ENCODE peak calls at places on chromosomes 11 and 22, in four cellular contexts. A, I, F and T are unnamed samples.

GRCh38 chr11:119206512-119207299 is 567 bp downstream of the CBL start:
- DNase-seq in F (no peak), I (peak; percentile 83), A (peak; percentile 57), T (no peak)

GRCh38 chr22:31728857-31729256 is 21.1 kb downstream of the PRR14L start:
- DNase-seq in F (no peak), A (no peak), I (no peak), T (no peak)

GRCh38 chr11:106031936-106032335 is 9.9 kb upstream of the MSANTD4 start:
- DNase-seq in I (no peak), A (no peak), F (no peak), T (no peak)

GRCh38 chr11:8707541-8708270 is 25.1 kb downstream of the RPL27A start:
- DNase-seq in A (no peak), I (no peak), F (no peak), T (no peak)

GRCh38 chr11:93967944-93968343 is 53.2 kb upstream of the HEPHL1 start:
- DNase-seq in A (no peak), I (no peak), F (no peak), T (no peak)

GRCh38 chr11:42175203-42175602 is 715.8 kb upstream of the LRRC4C start:
- DNase-seq in I (no peak), F (no peak), A (no peak), T (no peak)

GRCh38 chr11:131889146-131889577 is 518.7 kb downstream of the NTM start:
- DNase-seq in F (peak; percentile 66), A (no peak), I (no peak), T (no peak)

GRCh38 chr22:37098976-37099577 is 10.4 kb downstream of the TMPRSS6 start:
- DNase-seq in A (no peak), I (no peak), F (no peak), T (no peak)

GRCh38 chr11:86291466-86292262 is 10.4 kb upstream of the HIKESHI start:
- DNase-seq in I (peak; percentile 60), A (no peak), F (peak; percentile 27), T (peak; percentile 16)

GRCh38 chr11:78753297-78753696 is 178.6 kb upstream of the NARS2 start:
- DNase-seq in F (no peak), A (no peak), I (no peak), T (no peak)

GRCh38 chr22:32820131-32820882 is 18.8 kb downstream of the TIMP3 start:
- DNase-seq in I (no peak), F (no peak), A (no peak), T (no peak)

GRCh38 chr11:66964495-66964894 is 6.3 kb upstream of the PC start:
- DNase-seq in I (no peak), F (no peak), A (no peak), T (no peak)

GRCh38 chr11:31887180-31887579 is 76.1 kb upstream of the PAX6 start:
- DNase-seq in I (peak; percentile 49), F (no peak), A (no peak), T (no peak)

GRCh38 chr11:115056514-115056913 is 378.2 kb downstream of the NXPE2 start:
- DNase-seq in F (no peak), I (no peak), A (no peak), T (no peak)

GRCh38 chr22:49568751-49569285 is 258.9 kb downstream of the BRD1 start:
- DNase-seq in F (no peak), I (no peak), A (no peak), T (no peak)

GRCh38 chr11:32888805-32889204 is 3.8 kb upstream of the QSER1 start:
- DNase-seq in I (no peak), F (no peak), A (no peak), T (no peak)

GRCh38 chr22:22754961-22755777 is 110.8 kb downstream of the GGTLC2 start:
- DNase-seq in A (no peak), I (no peak), F (no peak), T (no peak)

GRCh38 chr11:16895306-16895705 is 118.9 kb downstream of the PLEKHA7 start:
- DNase-seq in F (no peak), I (no peak), A (no peak), T (no peak)

GRCh38 chr11:67304511-67305113 is 1.3 kb downstream of the SSH3 start:
- DNase-seq in I (no peak), F (no peak), A (no peak), T (no peak)

GRCh38 chr22:41512421-41513194 is 31.7 kb downstream of the POLR3H start:
- DNase-seq in F (no peak), A (no peak), I (peak; percentile 85), T (no peak)

GRCh38 chr11:100546714-100547113 is 140.4 kb upstream of the ARHGAP42 start:
- DNase-seq in I (no peak), F (no peak), A (no peak), T (no peak)

GRCh38 chr11:112745958-112746357 is 215.3 kb upstream of the NCAM1 start:
- DNase-seq in A (no peak), I (no peak), F (no peak), T (no peak)

GRCh38 chr11:130439160-130439519 is 9.3 kb upstream of the ADAMTS15 start:
- DNase-seq in A (no peak), I (no peak), F (no peak), T (no peak)

GRCh38 chr11:33543823-33544222 is 156.8 kb downstream of the C11orf91 start:
- DNase-seq in I (no peak), A (no peak), F (no peak), T (no peak)

GRCh38 chr22:33886696-33887095 is 33.6 kb downstream of the LARGE1 start:
- DNase-seq in F (no peak), A (no peak), I (no peak), T (no peak)

GRCh38 chr11:111308140-111308539 is 9.8 kb downstream of the POU2AF3 start:
- DNase-seq in F (no peak), I (no peak), A (no peak), T (no peak)
- TF ChIP-seq SPI1 in F (no peak), I (no peak), A (no peak), T (no peak)

DNA sequence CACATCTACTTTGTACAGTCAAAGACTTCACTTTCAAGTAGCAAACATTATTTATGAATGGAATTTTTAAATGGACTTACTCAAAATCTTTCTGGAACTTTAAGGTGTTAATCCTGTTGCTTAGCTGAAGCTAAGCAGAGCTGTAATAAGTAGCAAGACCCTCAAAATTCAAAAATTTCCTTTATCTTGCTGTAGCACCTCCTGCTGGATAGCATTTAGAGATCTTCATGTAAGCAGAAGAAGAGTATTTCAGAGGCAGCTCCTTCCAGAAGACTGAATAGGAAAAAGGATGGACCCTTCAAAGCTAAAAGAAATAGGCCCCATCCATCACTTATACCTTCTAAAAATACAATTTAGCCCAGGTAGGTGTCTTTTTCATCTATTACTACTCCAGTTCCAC is 3.4 kb downstream of the PHF21A start:
- DNase-seq in A (no peak), I (no peak), F (no peak), T (no peak)
- TF ChIP-seq SPI1 in A (no peak), I (no peak), F (no peak), T (no peak)

GRCh38 chr11:126284829-126285228 is 1.9 kb downstream of the TIRAP start:
- DNase-seq in A (no peak), F (peak; percentile 94), I (no peak), T (peak; percentile 37)

GRCh38 chr11:126282361-126282741 is 542 bp upstream of the TIRAP start:
- DNase-seq in I (peak; percentile 36), A (no peak), F (no peak), T (no peak)

GRCh38 chr11:126281245-126281644 is 1.6 kb upstream of the TIRAP start:
- DNase-seq in A (no peak), F (no peak), I (no peak), T (no peak)

GRCh38 chr11:126281666-126282175 is 1.2 kb upstream of the TIRAP start:
- DNase-seq in I (no peak), F (no peak), A (no peak), T (no peak)

DNA sequence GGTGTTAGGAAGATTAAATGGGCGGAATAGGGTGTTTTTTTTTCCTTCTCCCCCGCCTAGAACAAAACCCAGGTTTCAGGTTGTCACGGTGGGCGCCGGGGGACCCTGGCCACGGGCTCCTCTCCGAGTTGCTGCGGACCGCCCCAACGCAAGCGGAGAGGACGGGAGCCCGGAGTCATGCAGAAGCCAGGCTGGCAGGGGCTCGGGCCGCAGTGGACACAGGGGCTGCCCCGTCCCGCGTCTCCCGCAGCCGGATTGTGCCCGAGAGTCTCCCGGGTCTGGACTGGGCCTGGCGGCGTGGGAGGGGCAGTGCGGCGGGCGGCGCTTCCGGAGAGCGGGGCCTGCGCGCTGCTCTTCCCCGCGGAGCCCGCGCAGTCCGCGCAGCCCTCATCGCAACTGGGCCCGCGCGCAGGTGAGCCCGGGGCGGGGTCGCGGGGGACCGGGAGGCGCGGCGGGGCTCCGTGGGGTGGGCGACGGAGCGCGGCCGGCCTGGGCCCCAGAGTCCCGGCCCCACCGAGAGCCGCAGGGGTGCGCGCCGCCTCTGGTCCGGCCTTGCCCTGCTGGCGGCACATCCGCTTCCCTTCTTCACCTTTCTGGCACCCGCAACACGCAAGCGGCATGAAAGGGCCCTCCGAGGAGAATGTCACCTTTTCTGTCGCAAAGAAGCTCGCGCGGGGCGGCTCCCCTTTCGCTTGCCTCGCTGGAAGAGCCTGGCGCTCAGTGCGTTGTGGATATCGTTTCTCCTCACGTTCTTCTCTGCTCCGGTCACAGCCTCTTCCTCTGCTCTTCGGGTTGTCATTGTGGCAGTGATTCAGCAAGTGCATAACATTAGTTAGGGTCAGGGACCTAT is at the start of gene TIRAP:
- DNase-seq in F (no peak), A (peak; percentile 53), I (peak; percentile 80), T (peak; percentile 62)
- TF ChIP-seq SPI1 in F (peak; percentile 1), A (peak; percentile 0), I (no peak), T (peak; percentile 17)

DNA sequence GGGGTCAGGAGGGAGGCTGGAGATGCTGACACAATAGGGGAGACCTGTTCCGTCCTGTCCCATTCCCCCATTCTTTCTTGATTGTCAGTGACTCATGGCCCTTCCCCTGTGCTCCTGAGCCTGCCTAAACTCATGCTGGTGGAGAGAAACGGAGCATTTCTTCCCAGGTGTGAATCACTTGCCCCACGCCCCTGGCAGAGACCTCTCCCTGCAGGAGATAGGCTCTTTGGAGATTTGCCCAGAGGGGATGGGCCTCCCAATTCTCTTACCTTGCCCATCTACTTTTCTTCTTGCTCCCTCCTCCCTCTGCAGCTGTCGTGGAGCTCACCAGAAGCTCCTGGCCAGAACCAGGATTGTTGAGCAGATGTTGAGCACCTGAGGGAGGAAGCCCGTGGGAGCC is 121.9 kb upstream of the OR9Q1 start:
- DNase-seq in A (no peak), F (no peak), I (peak; percentile 32), T (no peak)
- TF ChIP-seq SPI1 in A (no peak), F (no peak), I (no peak), T (no peak)

DNA sequence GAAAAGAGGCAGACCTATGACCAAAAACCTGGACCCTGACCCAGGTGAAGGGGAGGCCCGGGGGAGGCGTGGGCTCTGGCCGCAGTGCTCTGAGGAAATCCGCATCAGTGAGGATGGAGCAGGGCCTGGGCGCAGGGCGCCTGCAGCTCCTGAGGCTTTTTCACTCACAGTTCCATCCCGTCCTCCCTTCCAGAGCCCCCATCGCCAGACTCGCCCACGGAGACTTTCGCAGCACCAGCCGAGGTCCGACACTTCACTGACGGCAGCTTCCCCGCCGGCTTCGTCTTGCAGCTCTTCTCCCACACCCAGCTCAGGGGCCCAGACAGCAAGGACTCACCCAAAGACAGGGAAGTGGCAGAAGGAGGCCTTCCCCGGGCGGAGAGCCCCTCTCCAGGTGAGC is 5.4 kb downstream of the SPINDOC start:
- DNase-seq in I (no peak), A (no peak), F (no peak), T (no peak)
- TF ChIP-seq SPI1 in I (no peak), A (no peak), F (no peak), T (no peak)